ENCODE peak calls at places on chromosome 2, in seven cellular contexts. M is uterus, L is cardiac fibroblast, V is tibial artery, U is mesothelial cell of epicardium, Q is fibroblast of mammary gland, E is fibroblast of lung. X is an unnamed sample.

GRCh38 chr2:217996345-217996744 is 6.5 kb downstream of the TNS1 start:
- DNase-seq in V (peak), M (peak), Q (peak), U (no peak), E (peak), L (peak), X (no peak)

GRCh38 chr2:129930451-129930850 is 49.0 kb upstream of the RAB6C start:
- DNase-seq in V (no peak), Q (peak), U (no peak), L (no peak), M (no peak), E (no peak), X (no peak)

GRCh38 chr2:237341872-237342271 is 72.1 kb downstream of the COL6A3 start:
- DNase-seq in U (no peak), Q (peak), M (no peak), V (no peak), L (peak), E (no peak), X (no peak)

GRCh38 chr2:88230912-88231311 is 60.8 kb downstream of the THNSL2 start:
- DNase-seq in Q (no peak), U (no peak), L (no peak), M (no peak), E (no peak), V (no peak), X (no peak)

GRCh38 chr2:181500201-181500600 is 43.0 kb downstream of the ITGA4 start:
- DNase-seq in E (no peak), M (no peak), Q (no peak), U (no peak), V (no peak), L (no peak), X (no peak)

GRCh38 chr2:230877737-230878598 is 13.2 kb downstream of the ITM2C start:
- DNase-seq in L (no peak), M (no peak), V (peak), E (no peak), Q (no peak), U (no peak), X (peak)

GRCh38 chr2:201661366-201661765 is 18.1 kb upstream of the TMEM237 start:
- DNase-seq in Q (no peak), M (no peak), V (no peak), U (no peak), E (no peak), L (peak), X (no peak)

GRCh38 chr2:233084488-233084887 is 24.3 kb downstream of the INPP5D start:
- DNase-seq in Q (no peak), L (peak), E (no peak), M (peak), U (no peak), V (peak), X (peak)

GRCh38 chr2:161570424-161571050 is 53.7 kb upstream of the SLC4A10 start:
- DNase-seq in L (peak), V (no peak), U (no peak), M (no peak), E (no peak), Q (no peak), X (no peak)
- TF ChIP-seq CTCF in L (peak), V (no peak), U (no peak), M (no peak), E (no peak), Q (peak), X (no peak)

GRCh38 chr2:208255557-208256106 is 761 bp upstream of the IDH1 start:
- DNase-seq in E (no peak), V (no peak), Q (no peak), U (no peak), L (no peak), M (no peak), X (no peak)
- TF ChIP-seq CTCF in E (no peak), V (no peak), Q (no peak), U (no peak), L (no peak), M (no peak), X (no peak)

DNA sequence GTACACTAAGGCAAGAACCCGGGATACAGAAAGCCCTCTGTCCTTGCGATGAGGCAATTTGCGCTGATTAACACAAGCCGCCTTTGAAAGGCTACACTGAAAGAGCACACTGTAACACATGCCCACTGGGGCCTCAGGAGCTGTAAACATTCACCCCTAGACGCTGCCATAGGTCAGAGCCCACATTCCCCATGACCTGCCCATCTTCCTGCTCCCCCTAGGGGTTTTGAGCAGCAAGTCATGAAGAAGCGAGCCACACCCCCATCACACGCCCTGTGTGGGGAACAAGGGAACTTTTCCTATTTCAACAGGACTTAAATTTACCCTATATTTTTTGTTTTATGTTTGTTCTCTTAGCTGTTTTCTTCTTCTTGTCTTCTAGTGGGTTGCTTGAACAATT is 47.8 kb upstream of the SLC4A10 start:
- DNase-seq in V (no peak), E (no peak), Q (peak), L (peak), U (no peak), M (no peak), X (no peak)
- TF ChIP-seq CTCF in V (no peak), E (peak), Q (peak), L (peak), U (no peak), M (no peak), X (no peak)

GRCh38 chr2:10254373-10255188 is 48.1 kb upstream of the HPCAL1 start:
- DNase-seq in E (peak), L (no peak), V (peak), Q (peak), M (no peak), U (no peak), X (no peak)
- TF ChIP-seq CTCF in E (no peak), L (no peak), V (no peak), Q (no peak), M (no peak), U (no peak), X (no peak)

GRCh38 chr2:77434880-77435279 is 87.3 kb downstream of the LRRTM4 start:
- DNase-seq in V (no peak), L (no peak), M (no peak), U (no peak), E (no peak), Q (no peak), X (no peak)
- TF ChIP-seq CTCF in V (no peak), L (no peak), M (no peak), U (no peak), E (no peak), Q (no peak), X (no peak)

GRCh38 chr2:52608030-52608429 is 1159.6 kb upstream of the CHAC2 start:
- DNase-seq in M (no peak), L (no peak), U (no peak), Q (no peak), V (no peak), E (no peak), X (no peak)

GRCh38 chr2:52611757-52612156 is 1155.8 kb upstream of the CHAC2 start:
- DNase-seq in L (no peak), Q (no peak), U (no peak), V (no peak), E (no peak), M (no peak), X (no peak)

DNA sequence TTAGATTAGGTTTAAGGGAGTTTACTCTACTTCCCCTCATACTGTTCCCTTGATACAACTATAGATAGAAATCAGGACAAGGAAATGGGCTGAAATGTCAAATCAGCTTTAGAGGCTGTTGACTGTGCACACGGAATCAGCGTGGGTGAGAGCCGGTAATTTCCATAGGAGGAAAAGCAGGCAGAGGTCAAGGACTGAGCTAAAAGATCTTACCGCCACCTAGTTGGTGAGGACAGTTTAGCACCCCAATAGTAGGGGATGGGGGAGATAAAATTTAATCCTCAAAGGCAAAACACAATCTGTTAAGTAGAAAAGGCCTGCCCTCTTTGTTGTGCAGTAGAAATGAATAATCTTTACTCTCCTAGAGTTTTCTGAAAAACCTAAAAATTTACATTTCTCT is 1154.5 kb upstream of the CHAC2 start:
- DNase-seq in M (no peak), V (no peak), Q (no peak), E (no peak), L (peak), U (no peak), X (no peak)
- TF ChIP-seq CTCF in M (no peak), V (no peak), Q (no peak), E (peak), L (no peak), U (no peak), X (no peak)

GRCh38 chr2:8628179-8628869 is 53.5 kb upstream of the ID2 start:
- DNase-seq in L (no peak), V (no peak), U (no peak), M (no peak), E (peak), Q (no peak), X (no peak)
- TF ChIP-seq CTCF in L (no peak), V (no peak), U (no peak), M (no peak), E (no peak), Q (no peak), X (no peak)

DNA sequence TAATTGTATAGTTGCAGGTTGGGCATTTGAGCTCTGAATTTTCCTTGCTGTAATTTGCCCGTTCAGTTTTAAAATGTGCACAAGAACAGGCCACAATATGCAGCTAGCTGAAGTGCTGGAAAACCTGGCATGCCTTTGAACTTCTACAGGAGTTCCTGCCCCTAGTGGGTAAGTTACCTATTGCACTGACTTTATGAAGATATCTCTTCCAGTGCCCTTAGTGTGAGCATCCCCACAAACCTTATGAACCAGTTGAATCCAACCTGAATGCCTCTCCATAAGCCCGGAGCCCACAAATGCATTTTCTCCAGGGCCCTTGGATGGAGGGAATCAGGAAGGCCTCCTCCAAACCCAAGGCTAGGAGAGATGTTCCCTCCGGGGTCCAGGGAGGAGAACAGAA is 106.8 kb downstream of the XRCC5 start:
- DNase-seq in L (peak), E (peak), V (no peak), M (no peak), Q (peak), U (no peak), X (no peak)
- TF ChIP-seq CTCF in L (peak), E (peak), V (no peak), M (no peak), Q (peak), U (peak), X (peak)

GRCh38 chr2:42238644-42239288 is 69.6 kb downstream of the EML4 start:
- DNase-seq in Q (peak), V (no peak), M (peak), U (no peak), L (peak), E (no peak), X (no peak)
- TF ChIP-seq CTCF in Q (peak), V (peak), M (peak), U (no peak), L (peak), E (peak), X (peak)

GRCh38 chr2:227479865-227480475 is 8.0 kb downstream of the AGFG1 start:
- DNase-seq in U (no peak), L (peak), M (no peak), E (no peak), V (no peak), Q (peak), X (no peak)
- TF ChIP-seq CTCF in U (no peak), L (peak), M (no peak), E (peak), V (no peak), Q (peak), X (no peak)